ENCODE peak calls at places on chromosomes 3 and 15, in nine cellular contexts. One of them, this sample, is unnamed. For H3K36me3, the result is how much of the 10 kb centered on the place peaks cover.

GRCh38 chr15:73335026-73335425 is 33.7 kb downstream of the HCN4 start:
- DNase-seq in thoracic aorta: no peak
- DNase-seq in CD4-positive, CD25-positive, alpha-beta regulatory T cell: no peak
- DNase-seq in uterus: no peak
- DNase-seq in lower lobe of right lung: peak
- DNase-seq in transverse colon: no peak
- DNase-seq in cardiac muscle cell: no peak
- DNase-seq in ovary: no peak
- DNase-seq in WERI-Rb-1: no peak
- DNase-seq in this sample: peak

GRCh38 chr15:33310481-33311311 is at the start of gene RYR3:
- DNase-seq in thoracic aorta: no peak
- DNase-seq in WERI-Rb-1: peak
- DNase-seq in transverse colon: no peak
- DNase-seq in cardiac muscle cell: peak
- DNase-seq in CD4-positive, CD25-positive, alpha-beta regulatory T cell: no peak
- DNase-seq in lower lobe of right lung: no peak
- DNase-seq in ovary: no peak
- DNase-seq in uterus: peak
- DNase-seq in this sample: no peak

GRCh38 chr15:66777596-66778313 is 75.7 kb downstream of the SMAD6 start:
- DNase-seq in CD4-positive, CD25-positive, alpha-beta regulatory T cell: no peak
- DNase-seq in thoracic aorta: no peak
- DNase-seq in lower lobe of right lung: no peak
- DNase-seq in transverse colon: no peak
- DNase-seq in ovary: no peak
- DNase-seq in uterus: no peak
- DNase-seq in cardiac muscle cell: no peak
- DNase-seq in WERI-Rb-1: no peak
- DNase-seq in this sample: peak

GRCh38 chr3:23961913-23962312 is 16.8 kb downstream of the NR1D2 start:
- DNase-seq in transverse colon: no peak
- DNase-seq in ovary: no peak
- DNase-seq in cardiac muscle cell: no peak
- DNase-seq in lower lobe of right lung: no peak
- DNase-seq in WERI-Rb-1: no peak
- DNase-seq in thoracic aorta: no peak
- DNase-seq in CD4-positive, CD25-positive, alpha-beta regulatory T cell: no peak
- DNase-seq in uterus: no peak
- DNase-seq in this sample: no peak

GRCh38 chr3:131083190-131083863 is 56.6 kb downstream of the NEK11 start:
- DNase-seq in WERI-Rb-1: no peak
- DNase-seq in uterus: no peak
- DNase-seq in ovary: no peak
- DNase-seq in CD4-positive, CD25-positive, alpha-beta regulatory T cell: no peak
- DNase-seq in thoracic aorta: no peak
- DNase-seq in transverse colon: peak
- DNase-seq in cardiac muscle cell: peak
- DNase-seq in lower lobe of right lung: no peak
- DNase-seq in this sample: no peak

GRCh38 chr3:23913873-23914743 is 2.7 kb downstream of the NKIRAS1 start:
- DNase-seq in WERI-Rb-1: no peak
- DNase-seq in transverse colon: no peak
- DNase-seq in cardiac muscle cell: no peak
- DNase-seq in uterus: no peak
- DNase-seq in ovary: no peak
- DNase-seq in thoracic aorta: no peak
- DNase-seq in lower lobe of right lung: no peak
- DNase-seq in CD4-positive, CD25-positive, alpha-beta regulatory T cell: no peak
- DNase-seq in this sample: no peak

GRCh38 chr15:22806664-22807063 is 20.2 kb downstream of the NIPA1 start:
- DNase-seq in transverse colon: no peak
- DNase-seq in uterus: no peak
- DNase-seq in CD4-positive, CD25-positive, alpha-beta regulatory T cell: no peak
- DNase-seq in thoracic aorta: no peak
- DNase-seq in WERI-Rb-1: no peak
- DNase-seq in ovary: no peak
- DNase-seq in lower lobe of right lung: no peak
- DNase-seq in cardiac muscle cell: peak
- DNase-seq in this sample: peak

GRCh38 chr3:185175370-185175987 is 22.6 kb upstream of the C3orf70 start:
- DNase-seq in uterus: no peak
- DNase-seq in cardiac muscle cell: peak
- DNase-seq in ovary: peak
- DNase-seq in WERI-Rb-1: peak
- DNase-seq in lower lobe of right lung: peak
- DNase-seq in thoracic aorta: no peak
- DNase-seq in CD4-positive, CD25-positive, alpha-beta regulatory T cell: no peak
- DNase-seq in transverse colon: peak
- DNase-seq in this sample: no peak

GRCh38 chr3:189424922-189425321 is 206.3 kb upstream of the TP63 start:
- DNase-seq in thoracic aorta: no peak
- DNase-seq in CD4-positive, CD25-positive, alpha-beta regulatory T cell: no peak
- DNase-seq in lower lobe of right lung: no peak
- DNase-seq in cardiac muscle cell: no peak
- DNase-seq in uterus: no peak
- DNase-seq in WERI-Rb-1: no peak
- DNase-seq in ovary: no peak
- DNase-seq in transverse colon: no peak
- DNase-seq in this sample: no peak

GRCh38 chr15:67100808-67101581 is 35.6 kb downstream of the SMAD3 start:
- DNase-seq in lower lobe of right lung: no peak
- DNase-seq in thoracic aorta: no peak
- DNase-seq in cardiac muscle cell: no peak
- DNase-seq in ovary: no peak
- DNase-seq in CD4-positive, CD25-positive, alpha-beta regulatory T cell: no peak
- DNase-seq in WERI-Rb-1: no peak
- DNase-seq in transverse colon: no peak
- DNase-seq in uterus: no peak
- DNase-seq in this sample: no peak

GRCh38 chr3:177596822-177597271 is 399.6 kb upstream of the TBL1XR1 start:
- DNase-seq in lower lobe of right lung: no peak
- DNase-seq in WERI-Rb-1: no peak
- DNase-seq in uterus: no peak
- DNase-seq in CD4-positive, CD25-positive, alpha-beta regulatory T cell: no peak
- DNase-seq in thoracic aorta: no peak
- DNase-seq in ovary: no peak
- DNase-seq in cardiac muscle cell: peak
- DNase-seq in transverse colon: no peak
- DNase-seq in this sample: no peak

GRCh38 chr3:168139947-168140346 is 44.2 kb upstream of the GOLIM4 start:
- DNase-seq in lower lobe of right lung: no peak
- DNase-seq in CD4-positive, CD25-positive, alpha-beta regulatory T cell: no peak
- DNase-seq in WERI-Rb-1: no peak
- DNase-seq in thoracic aorta: no peak
- DNase-seq in transverse colon: no peak
- DNase-seq in ovary: no peak
- DNase-seq in uterus: no peak
- DNase-seq in cardiac muscle cell: no peak
- DNase-seq in this sample: no peak

GRCh38 chr3:168134931-168135330 is 39.2 kb upstream of the GOLIM4 start:
- DNase-seq in CD4-positive, CD25-positive, alpha-beta regulatory T cell: no peak
- DNase-seq in WERI-Rb-1: no peak
- DNase-seq in lower lobe of right lung: no peak
- DNase-seq in cardiac muscle cell: no peak
- DNase-seq in thoracic aorta: no peak
- DNase-seq in transverse colon: no peak
- DNase-seq in uterus: no peak
- DNase-seq in ovary: no peak
- DNase-seq in this sample: no peak
- H3K36me3 ChIP-seq in CD4-positive, CD25-positive, alpha-beta regulatory T cell: under half
- H3K36me3 ChIP-seq in WERI-Rb-1: under half
- H3K36me3 ChIP-seq in lower lobe of right lung: under half
- H3K36me3 ChIP-seq in cardiac muscle cell: under half
- H3K36me3 ChIP-seq in thoracic aorta: under half
- H3K36me3 ChIP-seq in transverse colon: under half
- H3K36me3 ChIP-seq in uterus: under half
- H3K36me3 ChIP-seq in ovary: under half
- H3K36me3 ChIP-seq in this sample: under half

DNA sequence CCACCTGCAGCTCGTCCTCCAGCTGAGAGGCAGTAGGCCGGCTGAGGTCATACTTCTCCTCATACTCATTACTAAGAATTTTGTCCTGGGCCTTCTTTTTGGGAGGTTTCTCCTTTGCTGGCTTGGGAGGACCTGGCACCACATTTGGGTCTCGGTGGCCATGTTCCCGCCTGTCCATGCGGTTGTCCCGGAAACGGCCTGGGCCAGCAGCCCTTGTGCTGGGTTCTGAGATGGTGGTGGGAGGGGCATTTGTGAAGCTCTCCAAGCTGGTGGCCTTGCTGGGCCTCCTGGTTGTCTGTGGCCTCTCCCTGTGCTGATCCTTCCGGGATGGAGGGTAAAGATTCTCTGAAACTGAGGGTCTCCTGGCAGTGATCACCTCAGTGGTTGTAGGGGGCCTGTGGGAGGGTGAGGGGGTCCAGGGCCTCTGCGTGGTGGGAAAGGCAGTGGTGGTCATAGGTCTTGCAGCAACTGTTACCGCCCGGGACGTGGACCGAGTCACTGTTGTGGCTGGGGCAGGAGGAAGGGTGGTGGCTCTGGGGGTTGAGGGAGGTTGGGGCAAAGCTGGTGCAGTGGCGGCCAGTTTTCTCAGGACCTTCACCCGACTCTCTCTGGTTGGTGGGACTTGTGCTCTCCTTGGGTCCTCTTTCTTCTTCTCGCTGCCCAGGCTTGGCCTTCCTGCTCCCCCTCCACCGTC is 2.5 kb downstream of the CCDC80 start:
- DNase-seq in transverse colon: no peak
- DNase-seq in CD4-positive, CD25-positive, alpha-beta regulatory T cell: no peak
- DNase-seq in cardiac muscle cell: peak
- DNase-seq in uterus: peak
- DNase-seq in thoracic aorta: no peak
- DNase-seq in ovary: no peak
- DNase-seq in WERI-Rb-1: no peak
- DNase-seq in lower lobe of right lung: no peak
- DNase-seq in this sample: no peak
- H3K4me3 ChIP-seq in transverse colon: no peak
- H3K4me3 ChIP-seq in CD4-positive, CD25-positive, alpha-beta regulatory T cell: no peak
- H3K4me3 ChIP-seq in cardiac muscle cell: no peak
- H3K4me3 ChIP-seq in uterus: peak
- H3K4me3 ChIP-seq in thoracic aorta: peak
- H3K4me3 ChIP-seq in ovary: peak
- H3K4me3 ChIP-seq in WERI-Rb-1: no peak
- H3K4me3 ChIP-seq in lower lobe of right lung: peak
- H3K4me3 ChIP-seq in this sample: no peak

GRCh38 chr3:58427661-58428361 is 5.8 kb downstream of the PDHB start:
- DNase-seq in transverse colon: no peak
- DNase-seq in ovary: no peak
- DNase-seq in uterus: no peak
- DNase-seq in WERI-Rb-1: no peak
- DNase-seq in CD4-positive, CD25-positive, alpha-beta regulatory T cell: no peak
- DNase-seq in lower lobe of right lung: no peak
- DNase-seq in cardiac muscle cell: no peak
- DNase-seq in thoracic aorta: no peak
- DNase-seq in this sample: no peak
- H3K36me3 ChIP-seq in transverse colon: under half
- H3K36me3 ChIP-seq in ovary: under half
- H3K36me3 ChIP-seq in uterus: under half
- H3K36me3 ChIP-seq in WERI-Rb-1: half or more
- H3K36me3 ChIP-seq in CD4-positive, CD25-positive, alpha-beta regulatory T cell: half or more
- H3K36me3 ChIP-seq in lower lobe of right lung: half or more
- H3K36me3 ChIP-seq in cardiac muscle cell: half or more
- H3K36me3 ChIP-seq in thoracic aorta: half or more
- H3K36me3 ChIP-seq in this sample: half or more

DNA sequence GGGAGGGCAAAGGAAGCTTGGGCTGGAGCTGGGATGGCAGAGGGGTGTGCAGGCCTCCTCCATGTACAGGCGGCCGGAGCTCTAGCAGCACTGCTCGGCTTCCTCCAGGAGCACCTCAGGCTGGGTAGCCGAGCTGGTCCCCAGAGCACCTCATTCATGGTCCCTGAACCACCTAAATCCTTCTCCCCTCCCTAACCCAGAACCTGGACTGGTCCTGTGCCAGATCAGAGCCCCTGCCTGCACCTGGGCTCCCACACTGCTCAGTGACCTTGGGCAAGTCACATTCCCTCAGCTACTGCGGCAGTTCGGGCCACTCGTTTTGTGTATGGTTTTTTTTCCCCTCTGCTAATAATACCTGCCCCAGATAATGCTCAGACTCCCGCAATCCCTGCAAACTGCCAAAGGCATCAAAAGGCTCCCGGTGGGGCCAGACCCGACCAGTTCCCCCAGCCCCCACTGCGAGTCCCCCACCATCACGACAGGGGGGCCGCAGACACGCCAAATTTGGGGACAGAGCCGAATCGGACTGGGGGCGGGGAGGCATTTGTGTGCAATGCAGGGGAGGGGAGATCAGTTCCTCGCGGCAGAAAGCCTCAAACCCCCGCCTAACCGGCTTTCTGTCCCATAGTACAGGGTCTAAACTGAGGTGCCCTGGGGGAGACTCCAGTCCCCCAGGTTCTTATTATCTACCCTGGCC is 1.3 kb downstream of the SEMA7A start:
- DNase-seq in lower lobe of right lung: no peak
- DNase-seq in ovary: no peak
- DNase-seq in transverse colon: no peak
- DNase-seq in thoracic aorta: no peak
- DNase-seq in CD4-positive, CD25-positive, alpha-beta regulatory T cell: no peak
- DNase-seq in WERI-Rb-1: no peak
- DNase-seq in uterus: no peak
- DNase-seq in cardiac muscle cell: no peak
- DNase-seq in this sample: no peak
- H3K4me3 ChIP-seq in lower lobe of right lung: peak
- H3K4me3 ChIP-seq in ovary: peak
- H3K4me3 ChIP-seq in transverse colon: no peak
- H3K4me3 ChIP-seq in thoracic aorta: peak
- H3K4me3 ChIP-seq in CD4-positive, CD25-positive, alpha-beta regulatory T cell: peak
- H3K4me3 ChIP-seq in WERI-Rb-1: peak
- H3K4me3 ChIP-seq in uterus: no peak
- H3K4me3 ChIP-seq in cardiac muscle cell: peak
- H3K4me3 ChIP-seq in this sample: peak

GRCh38 chr3:37014620-37015019 is 21.3 kb downstream of the MLH1 start:
- DNase-seq in thoracic aorta: no peak
- DNase-seq in WERI-Rb-1: no peak
- DNase-seq in uterus: no peak
- DNase-seq in ovary: no peak
- DNase-seq in cardiac muscle cell: no peak
- DNase-seq in transverse colon: no peak
- DNase-seq in CD4-positive, CD25-positive, alpha-beta regulatory T cell: no peak
- DNase-seq in lower lobe of right lung: no peak
- DNase-seq in this sample: no peak

GRCh38 chr3:37017683-37018082 is 24.4 kb downstream of the MLH1 start:
- DNase-seq in CD4-positive, CD25-positive, alpha-beta regulatory T cell: no peak
- DNase-seq in ovary: no peak
- DNase-seq in cardiac muscle cell: no peak
- DNase-seq in thoracic aorta: no peak
- DNase-seq in uterus: no peak
- DNase-seq in transverse colon: no peak
- DNase-seq in lower lobe of right lung: no peak
- DNase-seq in WERI-Rb-1: no peak
- DNase-seq in this sample: no peak

GRCh38 chr3:37016903-37017302 is 23.6 kb downstream of the MLH1 start:
- DNase-seq in transverse colon: no peak
- DNase-seq in ovary: no peak
- DNase-seq in thoracic aorta: no peak
- DNase-seq in cardiac muscle cell: no peak
- DNase-seq in uterus: no peak
- DNase-seq in WERI-Rb-1: no peak
- DNase-seq in CD4-positive, CD25-positive, alpha-beta regulatory T cell: no peak
- DNase-seq in lower lobe of right lung: no peak
- DNase-seq in this sample: no peak

GRCh38 chr3:37015631-37016030 is 22.3 kb downstream of the MLH1 start:
- DNase-seq in transverse colon: no peak
- DNase-seq in cardiac muscle cell: no peak
- DNase-seq in ovary: no peak
- DNase-seq in thoracic aorta: no peak
- DNase-seq in lower lobe of right lung: no peak
- DNase-seq in CD4-positive, CD25-positive, alpha-beta regulatory T cell: no peak
- DNase-seq in WERI-Rb-1: no peak
- DNase-seq in uterus: no peak
- DNase-seq in this sample: no peak
- H3K36me3 ChIP-seq in transverse colon: under half
- H3K36me3 ChIP-seq in cardiac muscle cell: under half
- H3K36me3 ChIP-seq in ovary: under half
- H3K36me3 ChIP-seq in thoracic aorta: half or more
- H3K36me3 ChIP-seq in lower lobe of right lung: half or more
- H3K36me3 ChIP-seq in CD4-positive, CD25-positive, alpha-beta regulatory T cell: half or more
- H3K36me3 ChIP-seq in WERI-Rb-1: half or more
- H3K36me3 ChIP-seq in uterus: under half
- H3K36me3 ChIP-seq in this sample: half or more